ENCODE peak calls at places on chromosomes 1 and 21, in six cellular contexts. G is fibroblast of pulmonary artery, U is nephron progenitor cell, I is EH, A is psoas muscle, N is NCI-H1092 treated with DMSO at 0.1 percent for 48 hours. F is an unnamed sample.

GRCh38 chr1:57229998-57230397 is 193.9 kb downstream of the DAB1 start:
- DNase-seq in G (no peak), U (no peak), I (no peak), A (no peak), N (no peak), F (no peak)

GRCh38 chr1:87706779-87707228 is 378.1 kb downstream of the LMO4 start:
- DNase-seq in G (no peak), U (no peak), I (peak; percentile 60), A (no peak), N (no peak), F (peak; percentile 56)

GRCh38 chr1:159218846-159219636 is 14.4 kb downstream of the ACKR1 start:
- DNase-seq in G (no peak), U (no peak), I (no peak), A (no peak), N (no peak), F (no peak)

GRCh38 chr1:227999056-227999930 is 7.5 kb upstream of the WNT3A start:
- DNase-seq in G (peak; percentile 79), U (peak; percentile 75), I (peak; percentile 84), A (peak; percentile 54), N (peak; percentile 71), F (peak; percentile 52)

GRCh38 chr1:3078421-3078820 is 9.4 kb downstream of the PRDM16 start:
- DNase-seq in G (no peak), U (no peak), I (no peak), A (no peak), N (no peak), F (no peak)

GRCh38 chr1:174535207-174535606 is 87.4 kb downstream of the GPR52 start:
- DNase-seq in G (no peak), U (no peak), I (peak; percentile 21), A (no peak), N (no peak), F (peak; percentile 16)

GRCh38 chr1:13818926-13819325 is 118.9 kb downstream of the PRDM2 start:
- DNase-seq in G (no peak), U (no peak), I (no peak), A (no peak), N (no peak), F (no peak)

GRCh38 chr1:235067396-235068154 is 61.1 kb downstream of the TOMM20 start:
- DNase-seq in G (peak; percentile 98), U (no peak), I (peak; percentile 100), A (peak; percentile 90), N (no peak), F (peak; percentile 100)

GRCh38 chr1:179762241-179762640 is 19.1 kb downstream of the FAM163A start:
- DNase-seq in G (no peak), U (no peak), I (no peak), A (no peak), N (no peak), F (no peak)

GRCh38 chr1:48644950-48645605 is 131.6 kb downstream of the BEND5 start:
- DNase-seq in G (no peak), U (no peak), I (no peak), A (no peak), N (peak; percentile 11), F (no peak)

GRCh38 chr1:160739098-160739511 is at the start of gene SLAMF7:
- DNase-seq in G (no peak), U (no peak), I (no peak), A (no peak), N (no peak), F (no peak)

GRCh38 chr1:154371436-154371835 is 33.7 kb upstream of the IL6R start:
- DNase-seq in G (no peak), U (no peak), I (no peak), A (no peak), N (no peak), F (no peak)

GRCh38 chr21:27564684-27565280 is 597.9 kb upstream of the ADAMTS5 start:
- DNase-seq in G (peak; percentile 75), U (peak; percentile 23), I (peak; percentile 83), A (peak; percentile 26), N (peak; percentile 48), F (peak; percentile 64)

GRCh38 chr1:57411262-57411661 is 12.6 kb downstream of the DAB1 start:
- DNase-seq in G (no peak), U (no peak), I (peak; percentile 41), A (no peak), N (no peak), F (peak; percentile 95)

GRCh38 chr1:211738709-211739301 is 63.4 kb upstream of the NEK2 start:
- DNase-seq in G (no peak), U (no peak), I (no peak), A (no peak), N (no peak), F (peak; percentile 25)

GRCh38 chr21:46607605-46608004 is 2.7 kb upstream of the S100B start:
- DNase-seq in G (no peak), U (no peak), I (no peak), A (no peak), N (no peak), F (no peak)

GRCh38 chr1:169689395-169689794 is 22.0 kb downstream of the SELL start:
- DNase-seq in G (no peak), U (no peak), I (no peak), A (no peak), N (no peak), F (no peak)

GRCh38 chr1:221865808-221866207 is 123.9 kb upstream of the DUSP10 start:
- DNase-seq in G (no peak), U (no peak), I (no peak), A (no peak), N (no peak), F (no peak)

GRCh38 chr1:181936768-181937581 is 124.5 kb downstream of the ZNF648 start:
- DNase-seq in G (no peak), U (peak; percentile 71), I (no peak), A (no peak), N (peak; percentile 92), F (peak; percentile 65)

GRCh38 chr21:41345934-41346685 is 15.7 kb upstream of the MX2 start:
- DNase-seq in G (no peak), U (no peak), I (no peak), A (no peak), N (no peak), F (no peak)

GRCh38 chr1:33617451-33617850 is 145.0 kb downstream of the ZSCAN20 start:
- DNase-seq in G (no peak), U (no peak), I (no peak), A (no peak), N (no peak), F (no peak)

GRCh38 chr1:44831516-44831915 is 11.5 kb downstream of the PTCH2 start:
- DNase-seq in G (no peak), U (no peak), I (no peak), A (no peak), N (peak; percentile 8), F (no peak)